ENCODE peak calls at places on chromosomes 7 and 10, in seven cellular contexts. Y is GM23248, G is HCT116, F is Karpas-422, C is mammary epithelial cell, Z is endothelial cell of umbilical vein, I is mesenchymal stem cell. P is an unnamed sample.

GRCh38 chr7:143391462-143392404 is 10.6 kb downstream of the ZYX start:
- DNase-seq in Y (peak; percentile 89), G (no peak), F (no peak), C (no peak), Z (peak; percentile 84), I (peak; percentile 53), P (no peak)

GRCh38 chr7:130899638-130900401 is 165.8 kb upstream of the KLF14 start:
- DNase-seq in Y (peak; percentile 23), G (no peak), F (peak; percentile 84), C (no peak), Z (no peak), I (peak; percentile 37), P (no peak)

GRCh38 chr7:1675673-1676549 is 5.8 kb downstream of the ELFN1 start:
- DNase-seq in Y (no peak), G (no peak), F (no peak), C (no peak), Z (no peak), I (no peak), P (no peak)

GRCh38 chr10:90227259-90227658 is 525.9 kb downstream of the KIF20B start:
- DNase-seq in Y (peak; percentile 0), G (peak; percentile 99), F (no peak), C (peak; percentile 99), Z (peak; percentile 88), I (no peak), P (no peak)

GRCh38 chr10:125638555-125638954 is 44.4 kb downstream of the TEX36 start:
- DNase-seq in Y (no peak), G (no peak), F (no peak), C (no peak), Z (no peak), I (no peak), P (no peak)

GRCh38 chr10:93495654-93496321 is 624 bp upstream of the CEP55 start:
- DNase-seq in Y (peak; percentile 74), G (no peak), F (no peak), C (peak; percentile 41), Z (peak; percentile 42), I (peak; percentile 46), P (peak; percentile 63)

GRCh38 chr10:27857616-27858015 is 112.0 kb upstream of the MKX start:
- DNase-seq in Y (no peak), G (no peak), F (no peak), C (no peak), Z (no peak), I (no peak), P (peak; percentile 86)

GRCh38 chr10:110326351-110327032 is 21.8 kb upstream of the SMNDC1 start:
- DNase-seq in Y (peak; percentile 80), G (peak; percentile 24), F (no peak), C (peak; percentile 80), Z (peak; percentile 37), I (peak; percentile 87), P (no peak)

GRCh38 chr7:148286150-148286549 is 304.4 kb upstream of the C7orf33 start:
- DNase-seq in Y (peak; percentile 19), G (no peak), F (no peak), C (peak; percentile 12), Z (no peak), I (peak; percentile 13), P (peak; percentile 48)

GRCh38 chr7:102152672-102153585 is 133.7 kb upstream of the SH2B2 start:
- DNase-seq in Y (peak; percentile 19), G (peak; percentile 49), F (no peak), C (peak; percentile 42), Z (peak; percentile 22), I (peak; percentile 93), P (peak; percentile 37)

GRCh38 chr7:38215734-38216670 is 38.0 kb downstream of the STARD3NL start:
- DNase-seq in Y (peak; percentile 77), G (peak; percentile 31), F (peak; percentile 89), C (peak; percentile 40), Z (peak; percentile 88), I (peak; percentile 89), P (peak; percentile 83)

GRCh38 chr10:30391266-30391665 is 42.2 kb upstream of the MTPAP start:
- DNase-seq in Y (no peak), G (no peak), F (no peak), C (no peak), Z (no peak), I (no peak), P (no peak)

GRCh38 chr10:115845958-115846357 is 427.0 kb downstream of the GFRA1 start:
- DNase-seq in Y (no peak), G (no peak), F (no peak), C (no peak), Z (no peak), I (no peak), P (no peak)

GRCh38 chr7:121301441-121302213 is 27.2 kb upstream of the WNT16 start:
- DNase-seq in Y (no peak), G (no peak), F (no peak), C (no peak), Z (no peak), I (no peak), P (no peak)

GRCh38 chr10:110629680-110630191 is 14.4 kb upstream of the RBM20 start:
- DNase-seq in Y (peak; percentile 72), G (no peak), F (no peak), C (peak; percentile 80), Z (no peak), I (peak; percentile 62), P (no peak)

GRCh38 chr10:100742936-100743335 is 2.4 kb upstream of the PAX2 start:
- DNase-seq in Y (no peak), G (no peak), F (no peak), C (no peak), Z (no peak), I (no peak), P (no peak)

GRCh38 chr7:55172161-55172560 is 153.3 kb downstream of the EGFR start:
- DNase-seq in Y (no peak), G (no peak), F (no peak), C (peak; percentile 40), Z (no peak), I (no peak), P (no peak)

GRCh38 chr7:47625861-47626444 is 44.0 kb upstream of the TNS3 start:
- DNase-seq in Y (no peak), G (no peak), F (no peak), C (no peak), Z (no peak), I (no peak), P (peak; percentile 48)

GRCh38 chr7:120843121-120843520 is 14.8 kb downstream of the TSPAN12 start:
- DNase-seq in Y (peak; percentile 67), G (no peak), F (no peak), C (no peak), Z (no peak), I (no peak), P (no peak)

GRCh38 chr7:38311329-38311937 is 38.0 kb upstream of the TARP start:
- DNase-seq in Y (peak; percentile 40), G (no peak), F (no peak), C (no peak), Z (no peak), I (no peak), P (no peak)

GRCh38 chr10:92848441-92849233 is at the start of gene EXOC6:
- DNase-seq in Y (peak; percentile 91), G (peak; percentile 71), F (peak; percentile 91), C (peak; percentile 78), Z (peak; percentile 86), I (peak; percentile 78), P (peak; percentile 93)

GRCh38 chr7:155836216-155837125 is 24.2 kb upstream of the SHH start:
- DNase-seq in Y (no peak), G (no peak), F (no peak), C (no peak), Z (no peak), I (no peak), P (no peak)

GRCh38 chr7:100221767-100222444 is 2.2 kb downstream of the PVRIG start:
- DNase-seq in Y (no peak), G (no peak), F (no peak), C (no peak), Z (no peak), I (no peak), P (no peak)

DNA sequence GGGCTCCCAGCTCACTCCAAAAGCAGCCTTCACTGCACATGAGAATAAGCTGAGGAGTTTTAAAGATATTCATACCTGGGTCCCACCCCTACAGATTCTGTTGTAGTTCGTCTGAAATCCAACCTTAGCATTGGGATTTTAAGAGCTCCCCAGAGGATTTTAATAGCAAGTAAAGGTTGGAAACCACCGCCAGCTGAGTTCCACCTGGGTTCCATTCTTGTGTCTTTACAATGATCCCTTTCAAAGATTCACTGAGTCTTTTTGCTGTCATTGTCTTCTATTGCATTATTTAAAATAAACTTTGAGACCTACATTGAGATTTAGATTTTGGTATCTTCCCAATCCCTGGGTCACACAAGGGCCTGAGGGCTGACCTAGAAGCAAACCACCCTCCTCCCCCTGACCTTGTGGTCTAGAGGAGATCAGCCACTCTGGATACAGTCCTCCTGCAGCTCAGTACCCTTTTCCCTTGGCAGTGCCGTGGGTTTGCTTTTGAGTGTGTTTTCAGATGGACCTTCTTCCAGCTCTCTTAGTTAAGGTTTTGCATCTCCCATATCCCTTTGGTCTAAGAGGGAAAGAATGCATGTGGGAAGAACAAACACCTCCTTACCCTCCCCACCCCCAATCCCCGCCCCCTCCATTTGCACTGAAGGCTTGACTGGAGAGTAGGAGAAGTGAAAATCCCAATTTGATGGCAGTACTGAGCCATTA is 22.6 kb upstream of the SIRT1 start:
- DNase-seq in Y (no peak), G (no peak), F (no peak), C (no peak), Z (no peak), I (no peak), P (peak; percentile 17)
- H3K4me2 ChIP-seq in Y (no peak overlapping the region), G (no peak overlapping the region), F (no peak overlapping the region), C (no peak overlapping the region), Z (no peak overlapping the region), I (no peak overlapping the region), P (peak overlapping the region; percentile 57)

GRCh38 chr7:119720541-119720940 is 552.4 kb upstream of the KCND2 start:
- DNase-seq in Y (peak; percentile 71), G (peak; percentile 32), F (no peak), C (peak; percentile 68), Z (peak; percentile 92), I (peak; percentile 83), P (no peak)
- H3K9ac ChIP-seq in Y (no peak overlapping the region), G (no peak overlapping the region), F (no peak overlapping the region), C (no peak overlapping the region), Z (peak overlapping the region; percentile 66), I (peak overlapping the region; percentile 60), P (no peak overlapping the region)

GRCh38 chr7:46569117-46569433 is 648.0 kb upstream of the IGFBP3 start:
- DNase-seq in Y (no peak), G (no peak), F (no peak), C (peak; percentile 47), Z (peak; percentile 11), I (peak; percentile 26), P (peak; percentile 6)

GRCh38 chr7:46565712-46566111 is 644.6 kb upstream of the IGFBP3 start:
- DNase-seq in Y (no peak), G (no peak), F (no peak), C (no peak), Z (no peak), I (no peak), P (no peak)

GRCh38 chr7:46566375-46566774 is 645.3 kb upstream of the IGFBP3 start:
- DNase-seq in Y (peak; percentile 77), G (no peak), F (no peak), C (no peak), Z (no peak), I (no peak), P (no peak)

GRCh38 chr7:46567858-46568257 is 646.8 kb upstream of the IGFBP3 start:
- DNase-seq in Y (no peak), G (no peak), F (no peak), C (no peak), Z (no peak), I (no peak), P (no peak)

GRCh38 chr7:46568420-46569116 is 647.5 kb upstream of the IGFBP3 start:
- DNase-seq in Y (no peak), G (no peak), F (no peak), C (no peak), Z (peak; percentile 22), I (no peak), P (no peak)
- H3K4me2 ChIP-seq in Y (no peak overlapping the region), G (peak overlapping the region; percentile 65), F (no peak overlapping the region), C (peak overlapping the region; percentile 43), Z (no peak overlapping the region), I (peak overlapping the region; percentile 8), P (no peak overlapping the region)

GRCh38 chr10:5652746-5653145 is 13.6 kb downstream of the ASB13 start:
- DNase-seq in Y (no peak), G (no peak), F (no peak), C (no peak), Z (no peak), I (no peak), P (no peak)
- H3K9ac ChIP-seq in Y (no peak overlapping the region), G (no peak overlapping the region), F (no peak overlapping the region), C (no peak overlapping the region), Z (no peak overlapping the region), I (peak overlapping the region; percentile 40), P (no peak overlapping the region)